ENCODE peak calls at places on chromosomes 7 and 10, in four cellular contexts. P is K562, H is GM12878, W is HepG2. V is an unnamed sample.

GRCh38 chr10:52883996-52884871 is 111.7 kb upstream of the MBL2 start:
- DNase-seq in P (peak; percentile 29), H (peak; percentile 25), W (peak; percentile 92), V (peak; percentile 74)

GRCh38 chr7:45657136-45657889 is 83.1 kb downstream of the ADCY1 start:
- DNase-seq in P (no peak), H (no peak), W (no peak), V (no peak)

GRCh38 chr10:71135276-71135675 is 77.1 kb upstream of the UNC5B start:
- DNase-seq in P (no peak), H (no peak), W (no peak), V (no peak)

GRCh38 chr10:84333864-84334451 is 5.6 kb downstream of the CCSER2 start:
- DNase-seq in P (peak; percentile 35), H (no peak), W (no peak), V (no peak)

GRCh38 chr10:91162495-91163268 is 57.8 kb upstream of the PCGF5 start:
- DNase-seq in P (peak; percentile 75), H (no peak), W (peak; percentile 46), V (peak; percentile 85)

GRCh38 chr7:53237344-53237913 is 202.0 kb downstream of the POM121L12 start:
- DNase-seq in P (no peak), H (no peak), W (no peak), V (no peak)

GRCh38 chr7:74312418-74313021 is 23.3 kb downstream of the CLIP2 start:
- DNase-seq in P (no peak), H (no peak), W (no peak), V (peak; percentile 30)

GRCh38 chr10:25555865-25556264 is 378.2 kb upstream of the MYO3A start:
- DNase-seq in P (no peak), H (no peak), W (no peak), V (no peak)

GRCh38 chr7:77867208-77867915 is 68.8 kb downstream of the PHTF2 start:
- DNase-seq in P (no peak), H (no peak), W (no peak), V (no peak)

GRCh38 chr10:20489961-20490360 is 407.1 kb downstream of the NEBL start:
- DNase-seq in P (no peak), H (no peak), W (no peak), V (no peak)

GRCh38 chr10:9825491-9826018 is 1192.1 kb upstream of the CELF2 start:
- DNase-seq in P (peak; percentile 55), H (no peak), W (no peak), V (no peak)

GRCh38 chr10:2950546-2950945 is 116.8 kb upstream of the PFKP start:
- DNase-seq in P (no peak), H (no peak), W (no peak), V (no peak)

GRCh38 chr7:96337519-96337918 is 15.6 kb upstream of the SLC25A13 start:
- DNase-seq in P (no peak), H (no peak), W (no peak), V (no peak)

GRCh38 chr7:141551080-141551772 is at the start of gene AGK:
- DNase-seq in P (peak; percentile 94), H (no peak), W (peak; percentile 53), V (peak; percentile 98)

GRCh38 chr7:121504478-121504877 is 108.4 kb upstream of the FAM3C start:
- DNase-seq in P (no peak), H (no peak), W (no peak), V (no peak)

GRCh38 chr7:103011650-103012049 is 62.9 kb downstream of the FBXL13 start:
- DNase-seq in P (no peak), H (no peak), W (no peak), V (no peak)

GRCh38 chr10:106877574-106877973 is 286.9 kb downstream of the SORCS1 start:
- DNase-seq in P (no peak), H (no peak), W (no peak), V (no peak)

GRCh38 chr7:152969839-152970238 is 210.3 kb downstream of the ACTR3B start:
- DNase-seq in P (no peak), H (no peak), W (no peak), V (no peak)

GRCh38 chr10:102114861-102115618 is 5.1 kb downstream of the LDB1 start:
- DNase-seq in P (peak; percentile 74), H (no peak), W (peak; percentile 79), V (peak; percentile 88)

GRCh38 chr10:100229819-100230422 is 525 bp upstream of the CHUK start:
- DNase-seq in P (no peak), H (no peak), W (no peak), V (no peak)

GRCh38 chr10:31875608-31876007 is 53.0 kb downstream of the ARHGAP12 start:
- DNase-seq in P (no peak), H (peak; percentile 21), W (no peak), V (no peak)

GRCh38 chr10:116974442-116975005 is 30.5 kb downstream of the SHTN1 start:
- DNase-seq in P (no peak), H (no peak), W (no peak), V (peak; percentile 6)

GRCh38 chr7:99109108-99110051 is 34.5 kb downstream of the SMURF1 start:
- DNase-seq in P (no peak), H (no peak), W (peak; percentile 87), V (peak; percentile 47)

GRCh38 chr10:28087675-28088351 is 88.9 kb upstream of the ODAD2 start:
- DNase-seq in P (no peak), H (no peak), W (no peak), V (no peak)

GRCh38 chr10:48765527-48765926 is 80.9 kb downstream of the WDFY4 start:
- DNase-seq in P (no peak), H (peak; percentile 34), W (no peak), V (no peak)

GRCh38 chr7:106486331-106486730 is 174.6 kb downstream of the CCDC71L start:
- DNase-seq in P (no peak), H (no peak), W (no peak), V (no peak)

GRCh38 chr10:109933984-109934565 is 10.8 kb upstream of the XPNPEP1 start:
- DNase-seq in P (no peak), H (no peak), W (no peak), V (no peak)

GRCh38 chr7:88243345-88243909 is 23.6 kb upstream of the SRI start:
- DNase-seq in P (no peak), H (peak; percentile 7), W (peak; percentile 21), V (peak; percentile 51)

GRCh38 chr10:59668081-59668480 is 41.6 kb downstream of the SLC16A9 start:
- DNase-seq in P (no peak), H (no peak), W (no peak), V (no peak)

GRCh38 chr7:41994746-41995110 is 242.3 kb downstream of the GLI3 start:
- DNase-seq in P (no peak), H (no peak), W (no peak), V (no peak)

GRCh38 chr10:77163670-77164348 is 473.8 kb downstream of the KCNMA1 start:
- DNase-seq in P (no peak), H (no peak), W (peak; percentile 24), V (peak; percentile 22)

GRCh38 chr7:93228302-93228701 is 2.0 kb upstream of the HEPACAM2 start:
- DNase-seq in P (peak; percentile 68), H (peak; percentile 31), W (peak; percentile 56), V (peak; percentile 41)

GRCh38 chr7:157392256-157393037 is 55.6 kb downstream of the DNAJB6 start:
- DNase-seq in P (no peak), H (no peak), W (no peak), V (no peak)

GRCh38 chr7:76063525-76063924 is 15.6 kb downstream of the MDH2 start:
- DNase-seq in P (peak; percentile 70), H (no peak), W (no peak), V (peak; percentile 60)

GRCh38 chr10:99941942-99942835 is 67.6 kb downstream of the DNMBP start:
- DNase-seq in P (no peak), H (no peak), W (no peak), V (no peak)

GRCh38 chr7:90595801-90596683 is at the start of gene CDK14:
- DNase-seq in P (peak; percentile 84), H (no peak), W (peak; percentile 46), V (peak; percentile 96)

GRCh38 chr7:106659963-106660861 is 746 bp downstream of the CCDC71L start:
- DNase-seq in P (peak; percentile 90), H (peak; percentile 51), W (no peak), V (peak; percentile 94)

GRCh38 chr10:127853868-127854768 is 38.6 kb downstream of the CLRN3 start:
- DNase-seq in P (peak; percentile 55), H (no peak), W (peak; percentile 27), V (peak; percentile 86)

GRCh38 chr7:28732037-28732869 is 225.9 kb downstream of the TRIL start:
- DNase-seq in P (no peak), H (no peak), W (no peak), V (no peak)

GRCh38 chr10:132915411-132915810 is 27.0 kb downstream of the CFAP46 start:
- DNase-seq in P (no peak), H (no peak), W (no peak), V (no peak)
- TF ChIP-seq RAD21 in P (no peak), H (no peak), W (no peak), V (no peak)

DNA sequence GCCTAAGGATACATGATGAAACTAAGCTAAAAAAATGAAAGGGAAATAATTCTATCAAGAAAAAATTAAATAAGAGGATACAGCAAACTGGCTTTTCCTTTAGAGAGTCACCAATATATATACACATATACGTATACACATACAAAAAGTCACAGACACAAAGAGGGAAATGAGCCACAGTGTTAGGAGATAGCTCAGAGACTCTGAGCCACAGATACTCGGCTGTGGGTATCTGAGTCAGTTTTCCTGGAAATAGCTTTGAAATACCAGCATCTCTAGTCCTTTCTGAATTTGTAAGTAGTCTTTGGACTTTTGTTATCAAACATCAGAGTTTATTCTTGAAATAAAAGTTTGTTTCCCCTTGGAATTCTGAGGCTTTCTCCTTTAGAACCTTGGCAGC is 111.8 kb downstream of the TBXAS1 start:
- DNase-seq in P (no peak), H (no peak), W (no peak), V (no peak)
- TF ChIP-seq FOXM1 in P (no peak), H (no peak), W (no peak), V (no peak)

GRCh38 chr10:5547934-5548660 is 23.3 kb downstream of the CALML3 start:
- DNase-seq in P (no peak), H (no peak), W (peak; percentile 97), V (no peak)
- TF ChIP-seq RAD21 in P (no peak), H (no peak), W (no peak), V (no peak)

GRCh38 chr10:131797626-131798025 is 103.2 kb upstream of the PPP2R2D start:
- DNase-seq in P (no peak), H (no peak), W (no peak), V (no peak)
- TF ChIP-seq FOXM1 in P (no peak), H (no peak), W (no peak), V (no peak)